ENCODE peak calls at places on chromosome 1, in eight cellular contexts. U is central memory CD4-positive, alpha-beta T cell; P is NCI-H446; J is activated T-cell treated with anti-CD3 and anti-CD28 coated beads for 24 hours; W is RKO; F is lower lobe of right lung; M is mesendoderm; V is NCI-H2029. Q is an unnamed sample.
A peak's percentile ranks its signal among the peaks of the same experiment; 100 is the strongest.

GRCh38 chr1:5906966-5907365 is 85.3 kb downstream of the NPHP4 start:
- DNase-seq in U (no peak), P (no peak), J (no peak), W (no peak), F (no peak), M (no peak), V (no peak), Q (no peak)

GRCh38 chr1:147243228-147243685 is 773 bp downstream of the CHD1L start:
- DNase-seq in U (no peak), P (no peak), J (no peak), W (peak; percentile 86), F (peak; percentile 60), M (peak; percentile 61), V (no peak), Q (no peak)

GRCh38 chr1:30151826-30152225 is 571.6 kb downstream of the MATN1 start:
- DNase-seq in U (no peak), P (no peak), J (no peak), W (no peak), F (no peak), M (no peak), V (no peak), Q (no peak)

GRCh38 chr1:151942882-151943281 is 33.6 kb upstream of the THEM4 start:
- DNase-seq in U (no peak), P (no peak), J (no peak), W (no peak), F (no peak), M (no peak), V (no peak), Q (no peak)

GRCh38 chr1:93047585-93047984 is 31.5 kb upstream of the MTF2 start:
- DNase-seq in U (no peak), P (no peak), J (no peak), W (no peak), F (no peak), M (no peak), V (no peak), Q (no peak)

GRCh38 chr1:238409191-238409846 is 518.6 kb upstream of the ZP4 start:
- DNase-seq in U (no peak), P (no peak), J (no peak), W (peak; percentile 3), F (no peak), M (no peak), V (no peak), Q (no peak)

GRCh38 chr1:218363141-218363540 is 18.0 kb downstream of the TGFB2 start:
- DNase-seq in U (no peak), P (no peak), J (no peak), W (no peak), F (no peak), M (no peak), V (no peak), Q (no peak)

GRCh38 chr1:203175237-203176181 is at the start of gene MYBPH:
- DNase-seq in U (no peak), P (no peak), J (no peak), W (no peak), F (no peak), M (no peak), V (peak; percentile 59), Q (no peak)

GRCh38 chr1:181801617-181802016 is 259.9 kb downstream of the ZNF648 start:
- DNase-seq in U (no peak), P (no peak), J (no peak), W (no peak), F (no peak), M (no peak), V (no peak), Q (no peak)

GRCh38 chr1:153081736-153082135 is 10.3 kb upstream of the SPRR2B start:
- DNase-seq in U (no peak), P (no peak), J (no peak), W (no peak), F (no peak), M (no peak), V (no peak), Q (no peak)

GRCh38 chr1:57468661-57469523 is 45.0 kb upstream of the DAB1 start:
- DNase-seq in U (no peak), P (no peak), J (no peak), W (no peak), F (no peak), M (peak; percentile 69), V (peak; percentile 4), Q (no peak)